ENCODE peak calls at places on chromosome 22, in six cellular contexts. E, R, H, C, A and X are unnamed samples.
A peak's percentile ranks its signal among the peaks of the same experiment; 100 is the strongest.

GRCh38 chr22:37999640-38000272 is 15.4 kb upstream of the SOX10 start:
- DNase-seq in E (peak; percentile 92), R (no peak), H (peak; percentile 61), C (no peak), A (no peak), X (no peak)

GRCh38 chr22:33971561-33971961 is 51.3 kb upstream of the LARGE1 start:
- DNase-seq in E (peak; percentile 66), R (no peak), H (no peak), C (no peak), A (no peak), X (no peak)

GRCh38 chr22:27798526-27799333 is 2.8 kb downstream of the MN1 start:
- DNase-seq in E (no peak), R (no peak), H (no peak), C (no peak), A (no peak), X (no peak)

GRCh38 chr22:19290400-19291217 is 910 bp downstream of the CLTCL1 start:
- DNase-seq in E (no peak), R (no peak), H (no peak), C (peak; percentile 23), A (no peak), X (no peak)

GRCh38 chr22:44928711-44929347 is 81.0 kb downstream of the PHF21B start:
- DNase-seq in E (no peak), R (no peak), H (no peak), C (no peak), A (peak; percentile 18), X (no peak)

GRCh38 chr22:25137577-25138525 is 61.8 kb upstream of the CRYBB3 start:
- DNase-seq in E (no peak), R (no peak), H (no peak), C (no peak), A (peak; percentile 56), X (peak; percentile 71)

GRCh38 chr22:45448431-45448830 is 34.9 kb downstream of the RIBC2 start:
- DNase-seq in E (no peak), R (no peak), H (no peak), C (peak; percentile 87), A (peak; percentile 79), X (no peak)

GRCh38 chr22:22076937-22077703 is 94.5 kb upstream of the TOP3B start:
- DNase-seq in E (no peak), R (no peak), H (peak; percentile 26), C (no peak), A (no peak), X (no peak)

GRCh38 chr22:27868738-27869282 is 50.2 kb downstream of the PITPNB start:
- DNase-seq in E (no peak), R (no peak), H (no peak), C (no peak), A (no peak), X (no peak)

GRCh38 chr22:44597616-44598015 is 99.6 kb upstream of the RTL6 start:
- DNase-seq in E (no peak), R (peak; percentile 7), H (peak; percentile 29), C (no peak), A (no peak), X (no peak)

GRCh38 chr22:43917523-43917922 is 6.1 kb upstream of the PNPLA3 start:
- DNase-seq in E (no peak), R (no peak), H (no peak), C (no peak), A (no peak), X (no peak)

GRCh38 chr22:38843716-38844660 is at the start of gene NPTXR:
- DNase-seq in E (no peak), R (no peak), H (peak; percentile 31), C (peak; percentile 51), A (no peak), X (peak; percentile 62)

GRCh38 chr22:19402642-19403191 is 28.8 kb downstream of the HIRA start:
- DNase-seq in E (no peak), R (no peak), H (no peak), C (no peak), A (no peak), X (no peak)

GRCh38 chr22:25367756-25368155 is 148.3 kb downstream of the CRYBB2 start:
- DNase-seq in E (no peak), R (no peak), H (no peak), C (no peak), A (no peak), X (no peak)

GRCh38 chr22:35705141-35705540 is 12.5 kb upstream of the APOL5 start:
- DNase-seq in E (no peak), R (peak; percentile 85), H (peak; percentile 95), C (no peak), A (no peak), X (no peak)

GRCh38 chr22:36741204-36741793 is 34.6 kb downstream of the IFT27 start:
- DNase-seq in E (no peak), R (no peak), H (no peak), C (no peak), A (peak; percentile 10), X (peak; percentile 5)

GRCh38 chr22:44738347-44738715 is 14.0 kb upstream of the ARHGAP8 start:
- DNase-seq in E (no peak), R (no peak), H (peak; percentile 17), C (peak; percentile 14), A (no peak), X (peak; percentile 70)

GRCh38 chr22:35555351-35555915 is 14.8 kb downstream of the RASD2 start:
- DNase-seq in E (no peak), R (no peak), H (peak; percentile 33), C (no peak), A (no peak), X (no peak)

GRCh38 chr22:37655252-37655563 is 3.3 kb upstream of the PDXP start:
- DNase-seq in E (no peak), R (no peak), H (no peak), C (no peak), A (no peak), X (no peak)

GRCh38 chr22:27877501-27877900 is 41.6 kb downstream of the PITPNB start:
- DNase-seq in E (no peak), R (no peak), H (no peak), C (no peak), A (no peak), X (no peak)

GRCh38 chr22:43996170-43996980 is 27.7 kb upstream of the PARVB start:
- DNase-seq in E (no peak), R (no peak), H (no peak), C (peak; percentile 62), A (peak; percentile 73), X (peak; percentile 59)

DNA sequence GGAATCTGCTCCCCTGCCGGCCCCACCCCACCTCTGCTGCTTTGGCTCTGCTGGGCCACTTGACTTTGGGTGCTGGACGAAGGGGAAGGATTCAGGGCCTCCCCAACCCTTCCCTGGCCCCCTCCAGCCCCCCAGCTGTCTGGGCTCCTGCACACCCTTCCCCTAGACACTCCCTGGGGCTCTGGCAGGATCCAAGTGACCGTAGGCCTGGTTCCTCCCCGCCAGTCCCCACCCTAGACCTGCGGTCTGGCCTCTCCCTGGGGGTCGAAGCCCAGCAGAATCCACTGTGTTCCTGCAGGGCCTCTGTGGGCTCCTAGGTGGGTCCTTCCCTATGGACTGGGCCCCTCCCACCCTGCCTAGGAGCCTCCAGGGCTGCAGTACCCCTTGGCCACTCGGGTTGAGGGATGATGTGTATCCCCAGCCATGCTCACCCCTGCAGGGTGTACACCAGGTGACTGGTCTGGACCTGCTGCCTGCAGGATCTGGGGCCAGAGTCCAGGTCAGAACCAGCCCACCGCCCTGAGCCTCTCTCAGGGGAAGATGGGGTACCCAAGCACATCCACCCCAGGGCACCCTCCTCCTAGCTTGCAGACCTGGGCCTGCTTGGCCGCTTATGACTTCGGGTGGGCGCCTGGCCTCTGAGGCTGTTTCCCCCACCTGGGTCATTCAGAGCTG is 5.6 kb downstream of the PIM3 start:
- DNase-seq in E (peak; percentile 19), R (no peak), H (no peak), C (peak; percentile 23), A (peak; percentile 67), X (peak; percentile 47)
- H3K27ac ChIP-seq in E (peak overlapping the region; percentile 96), R (no peak overlapping the region), H (peak overlapping the region; percentile 26), C (peak overlapping the region; percentile 55), A (peak overlapping the region; percentile 84), X (peak overlapping the region; percentile 98)

DNA sequence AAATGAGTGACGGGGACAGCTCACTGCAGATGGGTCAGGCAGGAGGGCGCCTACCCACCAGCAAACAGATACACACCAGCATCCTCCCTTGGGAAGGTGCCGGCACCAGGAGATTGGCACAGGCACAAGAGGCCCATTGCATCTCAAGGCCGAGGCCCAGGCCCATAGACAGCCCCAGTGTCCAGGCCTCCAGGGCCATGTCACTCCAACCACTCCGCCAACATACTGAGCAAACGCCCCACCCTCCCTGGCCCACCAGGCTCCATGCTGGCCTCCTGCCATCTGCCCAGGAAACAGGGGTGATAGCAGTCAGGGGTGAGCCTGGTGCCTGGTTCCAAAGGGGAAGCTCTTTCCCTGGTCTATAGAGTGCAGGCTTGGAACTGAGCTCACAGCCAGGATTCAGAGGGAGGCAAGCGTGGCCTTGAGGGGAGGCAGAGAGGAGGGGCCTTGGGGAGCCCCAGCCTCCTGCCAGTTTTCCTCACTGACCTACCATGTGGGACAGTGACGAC is 34.7 kb downstream of the PISD start:
- DNase-seq in E (no peak), R (no peak), H (no peak), C (peak; percentile 61), A (no peak), X (peak; percentile 37)
- H3K27ac ChIP-seq in E (peak overlapping the region; percentile 57), R (no peak overlapping the region), H (no peak overlapping the region), C (no peak overlapping the region), A (peak overlapping the region; percentile 34), X (peak overlapping the region; percentile 66)

DNA sequence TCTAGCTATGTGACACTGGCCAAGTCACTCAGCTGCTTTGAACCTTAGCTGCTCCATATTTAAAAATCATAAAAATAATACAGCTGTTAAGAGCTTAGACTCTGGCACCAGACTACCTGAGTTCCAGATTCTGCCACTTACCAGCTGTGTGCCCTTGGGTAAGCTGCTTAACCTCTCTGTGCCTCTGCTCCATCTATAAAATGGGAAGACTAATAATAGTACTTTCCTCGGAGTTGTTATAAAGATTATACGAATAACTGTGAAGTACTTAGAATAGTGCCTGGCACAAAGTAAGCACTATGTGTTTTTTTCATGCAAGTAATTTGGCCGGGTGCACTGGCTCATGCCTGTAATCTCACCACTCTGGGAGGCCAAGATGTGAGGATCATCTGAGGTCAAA is 1.4 kb downstream of the HDHD5 start:
- DNase-seq in E (no peak), R (no peak), H (no peak), C (no peak), A (no peak), X (no peak)
- H3K27ac ChIP-seq in E (no peak overlapping the region), R (no peak overlapping the region), H (no peak overlapping the region), C (peak overlapping the region; percentile 13), A (no peak overlapping the region), X (peak overlapping the region; percentile 93)

GRCh38 chr22:40179535-40179934 is 1.8 kb downstream of the TNRC6B start:
- DNase-seq in E (no peak), R (no peak), H (no peak), C (no peak), A (no peak), X (no peak)

GRCh38 chr22:40178417-40179409 is 988 bp downstream of the TNRC6B start:
- DNase-seq in E (no peak), R (no peak), H (peak; percentile 57), C (no peak), A (no peak), X (no peak)

GRCh38 chr22:40182231-40182835 is 4.6 kb downstream of the TNRC6B start:
- DNase-seq in E (no peak), R (no peak), H (no peak), C (no peak), A (no peak), X (no peak)

GRCh38 chr22:40181323-40181722 is 3.6 kb downstream of the TNRC6B start:
- DNase-seq in E (no peak), R (no peak), H (no peak), C (no peak), A (no peak), X (no peak)

DNA sequence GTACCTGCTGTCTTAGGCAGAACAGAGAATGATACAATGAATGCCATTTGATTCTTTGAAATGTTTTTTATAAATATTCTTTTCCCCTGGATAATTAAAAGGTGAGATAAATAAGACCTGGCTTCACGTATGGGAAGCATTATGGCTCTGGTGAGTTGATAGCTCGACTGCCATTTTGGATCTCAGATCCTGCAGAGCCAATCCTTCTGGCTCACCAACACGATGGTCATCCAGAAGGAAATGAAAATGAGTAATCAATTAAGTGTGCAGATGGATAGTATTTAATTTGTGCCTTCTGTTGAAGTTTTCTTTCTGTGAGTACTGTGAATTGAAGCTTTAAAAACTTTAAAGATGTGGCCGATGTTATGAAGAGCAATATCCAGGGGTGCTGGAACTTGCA is 2.7 kb downstream of the TNRC6B start:
- DNase-seq in E (no peak), R (no peak), H (no peak), C (no peak), A (no peak), X (no peak)
- H3K27ac ChIP-seq in E (peak overlapping the region; percentile 73), R (no peak overlapping the region), H (no peak overlapping the region), C (no peak overlapping the region), A (peak overlapping the region; percentile 81), X (peak overlapping the region; percentile 84)